ENCODE peak calls at places on chromosomes 3 and 15, in six cellular contexts. C is stimulated activated CD4-positive, alpha-beta T cell treated with anti-CD3 and anti-CD28 coated beads, Interleukin-4, amount 100 ng/mL, for 48 hours; V is HFFc6; E is dermis microvascular lymphatic vessel endothelial cell; M is NCI-H1436; O is CD8-positive, alpha-beta T cell. F is an unnamed sample.

GRCh38 chr3:140845878-140846277 is 95.8 kb upstream of the SLC25A36 start:
- DNase-seq in E (no peak), M (no peak), O (no peak), V (no peak), C (no peak), F (no peak)

GRCh38 chr3:177294221-177294620 is 96.9 kb upstream of the TBL1XR1 start:
- DNase-seq in C (no peak), V (peak; percentile 19), E (no peak), M (no peak), O (no peak), F (no peak)

GRCh38 chr3:141338881-141339280 is 29.4 kb upstream of the ZBTB38 start:
- DNase-seq in E (no peak), M (no peak), C (no peak), O (no peak), V (no peak), F (no peak)

GRCh38 chr3:19811689-19812088 is 122.3 kb downstream of the EFHB start:
- DNase-seq in C (no peak), M (no peak), V (no peak), O (no peak), E (no peak), F (no peak)

GRCh38 chr3:55485208-55485791 is 1.8 kb downstream of the WNT5A start:
- DNase-seq in E (peak; percentile 32), M (no peak), V (peak; percentile 70), O (no peak), C (peak; percentile 47), F (no peak)

GRCh38 chr15:41115088-41115651 is 910 bp downstream of the INO80 start:
- DNase-seq in V (peak; percentile 23), E (peak; percentile 32), M (no peak), O (no peak), C (no peak), F (no peak)

GRCh38 chr15:51424780-51425179 is 83.3 kb downstream of the GLDN start:
- DNase-seq in M (no peak), O (no peak), C (no peak), V (no peak), E (no peak), F (no peak)

GRCh38 chr15:90351479-90352108 is 490 bp upstream of the ZNF774 start:
- DNase-seq in O (no peak), E (no peak), V (no peak), C (no peak), M (no peak), F (no peak)

GRCh38 chr3:29279830-29280229 is 1.0 kb upstream of the RBMS3 start:
- DNase-seq in C (no peak), O (no peak), M (no peak), E (no peak), V (no peak), F (no peak)

GRCh38 chr15:65076486-65077290 is at the start of gene KBTBD13:
- DNase-seq in V (no peak), E (no peak), C (no peak), M (no peak), O (no peak), F (no peak)